ENCODE peak calls at places on chromosomes 13 and 19, in four cellular contexts. One of them, this sample, is unnamed.

GRCh38 chr19:3603121-3603841 is 3.4 kb downstream of the TBXA2R start:
- DNase-seq in GM23248: no peak
- DNase-seq in MM.1S: no peak
- DNase-seq in adipocyte: no peak
- DNase-seq in this sample: no peak

GRCh38 chr13:47409778-47410177 is 512.9 kb upstream of the HTR2A start:
- DNase-seq in MM.1S: no peak
- DNase-seq in GM23248: no peak
- DNase-seq in adipocyte: no peak
- DNase-seq in this sample: no peak

GRCh38 chr19:4878491-4878968 is 11.1 kb upstream of the PLIN3 start:
- DNase-seq in GM23248: no peak
- DNase-seq in MM.1S: no peak
- DNase-seq in adipocyte: no peak
- DNase-seq in this sample: peak; percentile 93

GRCh38 chr19:51024924-51025323 is 1.5 kb downstream of the KLK11 start:
- DNase-seq in GM23248: no peak
- DNase-seq in MM.1S: no peak
- DNase-seq in adipocyte: no peak
- DNase-seq in this sample: no peak

GRCh38 chr19:6663236-6664187 is 6.4 kb downstream of the TNFSF14 start:
- DNase-seq in MM.1S: no peak
- DNase-seq in GM23248: peak; percentile 53
- DNase-seq in adipocyte: no peak
- DNase-seq in this sample: no peak

GRCh38 chr19:44626067-44626624 is 12.8 kb downstream of the IGSF23 start:
- DNase-seq in adipocyte: peak; percentile 76
- DNase-seq in MM.1S: no peak
- DNase-seq in GM23248: peak; percentile 96
- DNase-seq in this sample: no peak

GRCh38 chr13:111900390-111901180 is 166.4 kb upstream of the SOX1 start:
- DNase-seq in adipocyte: no peak
- DNase-seq in GM23248: no peak
- DNase-seq in MM.1S: no peak
- DNase-seq in this sample: no peak

GRCh38 chr19:16825312-16826168 is 3.7 kb upstream of the SIN3B start:
- DNase-seq in GM23248: peak; percentile 68
- DNase-seq in adipocyte: peak; percentile 76
- DNase-seq in MM.1S: no peak
- DNase-seq in this sample: no peak

GRCh38 chr13:42078113-42078769 is 29.8 kb downstream of the DGKH start:
- DNase-seq in adipocyte: no peak
- DNase-seq in GM23248: no peak
- DNase-seq in MM.1S: no peak
- DNase-seq in this sample: no peak

GRCh38 chr19:4130635-4131438 is 6.9 kb upstream of the MAP2K2 start:
- DNase-seq in adipocyte: peak; percentile 85
- DNase-seq in MM.1S: no peak
- DNase-seq in GM23248: peak; percentile 71
- DNase-seq in this sample: no peak

GRCh38 chr13:23921451-23921888 is 24.2 kb upstream of the C1QTNF9B start:
- DNase-seq in adipocyte: peak; percentile 84
- DNase-seq in GM23248: peak; percentile 77
- DNase-seq in MM.1S: peak; percentile 21
- DNase-seq in this sample: no peak

GRCh38 chr13:43492281-43492680 is 294.5 kb downstream of the ENOX1 start:
- DNase-seq in adipocyte: no peak
- DNase-seq in GM23248: no peak
- DNase-seq in MM.1S: no peak
- DNase-seq in this sample: no peak

GRCh38 chr13:49300716-49301589 is 53.2 kb downstream of the CDADC1 start:
- DNase-seq in MM.1S: peak; percentile 66
- DNase-seq in adipocyte: peak; percentile 88
- DNase-seq in GM23248: peak; percentile 84
- DNase-seq in this sample: peak; percentile 81

GRCh38 chr13:111482806-111483620 is 162.6 kb downstream of the TEX29 start:
- DNase-seq in GM23248: no peak
- DNase-seq in MM.1S: no peak
- DNase-seq in adipocyte: no peak
- DNase-seq in this sample: no peak

GRCh38 chr19:4676955-4677731 is 7.0 kb upstream of the MYDGF start:
- DNase-seq in MM.1S: no peak
- DNase-seq in GM23248: peak; percentile 67
- DNase-seq in adipocyte: peak; percentile 20
- DNase-seq in this sample: peak; percentile 17

GRCh38 chr19:48368942-48369341 is 4.8 kb downstream of the SYNGR4 start:
- DNase-seq in GM23248: no peak
- DNase-seq in adipocyte: no peak
- DNase-seq in MM.1S: no peak
- DNase-seq in this sample: no peak

GRCh38 chr19:46454244-46454643 is 17.1 kb downstream of the PNMA8A start:
- DNase-seq in MM.1S: no peak
- DNase-seq in GM23248: no peak
- DNase-seq in adipocyte: no peak
- DNase-seq in this sample: no peak

GRCh38 chr19:651991-652390 is 11.0 kb downstream of the RNF126 start:
- DNase-seq in MM.1S: no peak
- DNase-seq in GM23248: no peak
- DNase-seq in adipocyte: no peak
- DNase-seq in this sample: no peak

GRCh38 chr13:98847780-98848179 is 95.3 kb upstream of the SLC15A1 start:
- DNase-seq in GM23248: no peak
- DNase-seq in adipocyte: no peak
- DNase-seq in MM.1S: no peak
- DNase-seq in this sample: no peak

GRCh38 chr13:35474551-35474950 is 1.9 kb downstream of the MAB21L1 start:
- DNase-seq in GM23248: peak; percentile 51
- DNase-seq in MM.1S: no peak
- DNase-seq in adipocyte: peak; percentile 32
- DNase-seq in this sample: no peak

GRCh38 chr19:45402469-45403070 is 2.3 kb downstream of the PPP1R13L start:
- DNase-seq in MM.1S: no peak
- DNase-seq in GM23248: peak; percentile 20
- DNase-seq in adipocyte: peak; percentile 32
- DNase-seq in this sample: no peak

GRCh38 chr19:42153606-42154405 is 21.6 kb upstream of the POU2F2 start:
- DNase-seq in GM23248: no peak
- DNase-seq in adipocyte: no peak
- DNase-seq in MM.1S: no peak
- DNase-seq in this sample: no peak

GRCh38 chr19:42152876-42153275 is 20.6 kb upstream of the POU2F2 start:
- DNase-seq in MM.1S: no peak
- DNase-seq in adipocyte: no peak
- DNase-seq in GM23248: no peak
- DNase-seq in this sample: no peak

GRCh38 chr19:42156571-42156970 is 24.3 kb upstream of the POU2F2 start:
- DNase-seq in MM.1S: no peak
- DNase-seq in GM23248: no peak
- DNase-seq in adipocyte: no peak
- DNase-seq in this sample: no peak

GRCh38 chr19:42155796-42156195 is 23.6 kb upstream of the POU2F2 start:
- DNase-seq in adipocyte: no peak
- DNase-seq in GM23248: no peak
- DNase-seq in MM.1S: no peak
- DNase-seq in this sample: no peak

GRCh38 chr19:42154471-42155323 is 22.5 kb upstream of the POU2F2 start:
- DNase-seq in MM.1S: no peak
- DNase-seq in GM23248: no peak
- DNase-seq in adipocyte: no peak
- DNase-seq in this sample: no peak
- H3K27me3 ChIP-seq in MM.1S: peaks cover 42% of the 10 kb centered on the region
- H3K27me3 ChIP-seq in GM23248: peaks cover 57% of the 10 kb centered on the region
- H3K27me3 ChIP-seq in adipocyte: peaks cover 68% of the 10 kb centered on the region
- H3K27me3 ChIP-seq in this sample: peaks cover 22% of the 10 kb centered on the region

GRCh38 chr19:11349171-11349570 is 2.9 kb downstream of the CCDC159 start:
- DNase-seq in MM.1S: no peak
- DNase-seq in GM23248: no peak
- DNase-seq in adipocyte: no peak
- DNase-seq in this sample: no peak
- H3K9ac ChIP-seq in MM.1S: no peak overlapping the region
- H3K9ac ChIP-seq in GM23248: no peak overlapping the region
- H3K9ac ChIP-seq in adipocyte: no peak overlapping the region
- H3K9ac ChIP-seq in this sample: no peak overlapping the region

GRCh38 chr19:2413629-2414028 is 13.8 kb downstream of the TIMM13 start:
- DNase-seq in MM.1S: no peak
- DNase-seq in adipocyte: no peak
- DNase-seq in GM23248: no peak
- DNase-seq in this sample: no peak
- H3K27me3 ChIP-seq in MM.1S: no peaks in the 10 kb centered on the region
- H3K27me3 ChIP-seq in adipocyte: peaks cover 10% of the 10 kb centered on the region
- H3K27me3 ChIP-seq in GM23248: no peaks in the 10 kb centered on the region
- H3K27me3 ChIP-seq in this sample: no peaks in the 10 kb centered on the region

GRCh38 chr19:10191347-10191746 is 3.4 kb downstream of the DNMT1 start:
- DNase-seq in MM.1S: no peak
- DNase-seq in GM23248: peak; percentile 75
- DNase-seq in adipocyte: peak; percentile 80
- DNase-seq in this sample: no peak

GRCh38 chr19:10194500-10195198 is at the start of gene DNMT1:
- DNase-seq in adipocyte: peak; percentile 97
- DNase-seq in GM23248: peak; percentile 97
- DNase-seq in MM.1S: peak; percentile 96
- DNase-seq in this sample: peak; percentile 99

GRCh38 chr19:10193666-10194499 is 870 bp downstream of the DNMT1 start:
- DNase-seq in MM.1S: peak; percentile 16
- DNase-seq in adipocyte: peak; percentile 46
- DNase-seq in GM23248: peak; percentile 88
- DNase-seq in this sample: no peak

GRCh38 chr19:10192922-10193321 is 1.8 kb downstream of the DNMT1 start:
- DNase-seq in MM.1S: no peak
- DNase-seq in adipocyte: no peak
- DNase-seq in GM23248: no peak
- DNase-seq in this sample: no peak

GRCh38 chr19:10195199-10195519 is 406 bp upstream of the DNMT1 start:
- DNase-seq in GM23248: no peak
- DNase-seq in MM.1S: no peak
- DNase-seq in adipocyte: no peak
- DNase-seq in this sample: no peak
- H3K9ac ChIP-seq in GM23248: peak overlapping the region; percentile 85
- H3K9ac ChIP-seq in MM.1S: peak overlapping the region; percentile 98
- H3K9ac ChIP-seq in adipocyte: peak overlapping the region; percentile 93
- H3K9ac ChIP-seq in this sample: peak overlapping the region; percentile 94

GRCh38 chr13:73081256-73081915 is 22.6 kb downstream of the KLF5 start:
- DNase-seq in adipocyte: no peak
- DNase-seq in MM.1S: no peak
- DNase-seq in GM23248: no peak
- DNase-seq in this sample: no peak
- H3K27me3 ChIP-seq in adipocyte: no peaks in the 10 kb centered on the region
- H3K27me3 ChIP-seq in MM.1S: no peaks in the 10 kb centered on the region
- H3K27me3 ChIP-seq in GM23248: no peaks in the 10 kb centered on the region
- H3K27me3 ChIP-seq in this sample: no peaks in the 10 kb centered on the region

GRCh38 chr19:10818306-10819123 is 17.5 kb downstream of the TMED1 start:
- DNase-seq in MM.1S: no peak
- DNase-seq in GM23248: peak; percentile 49
- DNase-seq in adipocyte: peak; percentile 37
- DNase-seq in this sample: no peak

GRCh38 chr19:10815007-10815531 is 20.9 kb downstream of the TMED1 start:
- DNase-seq in MM.1S: no peak
- DNase-seq in GM23248: peak; percentile 28
- DNase-seq in adipocyte: no peak
- DNase-seq in this sample: no peak

GRCh38 chr19:10817291-10818038 is 18.5 kb downstream of the TMED1 start:
- DNase-seq in adipocyte: peak; percentile 98
- DNase-seq in MM.1S: no peak
- DNase-seq in GM23248: peak; percentile 99
- DNase-seq in this sample: no peak

GRCh38 chr19:10816691-10817090 is 19.3 kb downstream of the TMED1 start:
- DNase-seq in GM23248: no peak
- DNase-seq in MM.1S: no peak
- DNase-seq in adipocyte: peak; percentile 57
- DNase-seq in this sample: no peak

DNA sequence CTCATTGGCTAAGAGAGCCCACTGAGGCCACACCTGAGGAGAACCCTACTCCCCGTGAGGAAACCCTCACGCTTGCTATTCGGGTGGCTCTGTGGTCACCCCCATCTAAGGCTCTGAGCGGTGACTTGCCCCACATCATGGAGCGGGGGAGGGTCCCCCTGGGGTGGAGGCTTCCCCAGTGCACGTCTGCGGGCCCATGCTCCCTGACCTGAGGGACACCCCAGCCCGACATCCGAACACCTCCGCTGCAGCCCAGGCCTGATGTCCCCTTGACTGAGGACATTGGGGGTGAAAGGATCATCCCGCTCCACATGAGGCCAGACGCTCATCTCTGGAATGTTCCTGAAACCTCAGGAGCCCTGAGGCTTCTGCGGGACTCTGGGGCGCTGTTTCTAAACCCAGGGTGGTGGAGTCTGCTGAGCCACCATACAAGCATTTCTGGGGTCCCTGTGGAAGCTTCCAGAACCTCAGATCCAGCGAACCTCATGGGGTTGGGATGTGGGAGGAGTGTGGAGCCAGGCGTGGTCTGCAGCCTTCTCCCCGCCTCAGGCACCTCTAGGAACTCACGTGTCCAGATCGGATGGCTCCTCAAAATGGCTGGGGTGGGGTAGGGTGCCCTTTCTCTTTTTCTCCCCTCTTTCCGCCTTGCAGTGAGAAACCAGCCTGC is 19.9 kb downstream of the TMED1 start:
- DNase-seq in MM.1S: no peak
- DNase-seq in GM23248: peak; percentile 87
- DNase-seq in adipocyte: peak; percentile 72
- DNase-seq in this sample: no peak
- H3K9ac ChIP-seq in MM.1S: no peak overlapping the region
- H3K9ac ChIP-seq in GM23248: peak overlapping the region; percentile 100
- H3K9ac ChIP-seq in adipocyte: peak overlapping the region; percentile 99
- H3K9ac ChIP-seq in this sample: no peak overlapping the region

This sample was measured in DND-41.